ENCODE peak calls at places on chromosomes 7 and 10, in four cellular contexts. J is A549, H is endothelial cell of umbilical vein, O is HepG2. R is an unnamed sample.

GRCh38 chr7:153457796-153458195 is 594.4 kb upstream of the DPP6 start:
- DNase-seq in J (no peak), H (no peak), O (no peak), R (no peak)

GRCh38 chr10:100103581-100103980 is 21.9 kb upstream of the CPN1 start:
- DNase-seq in J (no peak), H (no peak), O (no peak), R (no peak)

GRCh38 chr10:77391605-77392235 is 245.9 kb downstream of the KCNMA1 start:
- DNase-seq in J (peak), H (peak), O (peak), R (peak)

GRCh38 chr10:3502606-3503005 is 282.4 kb downstream of the KLF6 start:
- DNase-seq in J (peak), H (no peak), O (no peak), R (no peak)

GRCh38 chr7:140294454-140294853 is 103.9 kb downstream of the SLC37A3 start:
- DNase-seq in J (no peak), H (no peak), O (no peak), R (peak)

GRCh38 chr7:98831641-98832221 is 38.1 kb downstream of the TMEM130 start:
- DNase-seq in J (peak), H (peak), O (peak), R (peak)

GRCh38 chr7:28297821-28298439 is 114.4 kb upstream of the CREB5 start:
- DNase-seq in J (no peak), H (no peak), O (no peak), R (no peak)

GRCh38 chr10:21495686-21496284 is 29.7 kb downstream of the SKIDA1 start:
- DNase-seq in J (peak), H (peak), O (peak), R (peak)

GRCh38 chr7:81503771-81504170 is 266.1 kb downstream of the HGF start:
- DNase-seq in J (no peak), H (no peak), O (no peak), R (no peak)

GRCh38 chr7:81499262-81500116 is 270.4 kb downstream of the HGF start:
- DNase-seq in J (peak), H (peak), O (peak), R (peak)

GRCh38 chr7:81503321-81503720 is 266.5 kb downstream of the HGF start:
- DNase-seq in J (no peak), H (no peak), O (no peak), R (no peak)

GRCh38 chr7:81500631-81501030 is 269.2 kb downstream of the HGF start:
- DNase-seq in J (no peak), H (no peak), O (no peak), R (no peak)

GRCh38 chr7:81501220-81501619 is 268.6 kb downstream of the HGF start:
- DNase-seq in J (peak), H (peak), O (no peak), R (peak)
- TF ChIP-seq CTCF in J (peak), H (no peak), O (no peak), R (peak)

GRCh38 chr7:17365776-17366175 is 67.3 kb downstream of the AHR start:
- DNase-seq in J (no peak), H (no peak), O (no peak), R (no peak)

GRCh38 chr7:17370901-17371550 is 72.6 kb downstream of the AHR start:
- DNase-seq in J (peak), H (peak), O (no peak), R (peak)

GRCh38 chr7:17369686-17370426 is 71.4 kb downstream of the AHR start:
- DNase-seq in J (peak), H (no peak), O (peak), R (peak)

GRCh38 chr7:17368856-17369520 is 70.5 kb downstream of the AHR start:
- DNase-seq in J (no peak), H (no peak), O (no peak), R (peak)

DNA sequence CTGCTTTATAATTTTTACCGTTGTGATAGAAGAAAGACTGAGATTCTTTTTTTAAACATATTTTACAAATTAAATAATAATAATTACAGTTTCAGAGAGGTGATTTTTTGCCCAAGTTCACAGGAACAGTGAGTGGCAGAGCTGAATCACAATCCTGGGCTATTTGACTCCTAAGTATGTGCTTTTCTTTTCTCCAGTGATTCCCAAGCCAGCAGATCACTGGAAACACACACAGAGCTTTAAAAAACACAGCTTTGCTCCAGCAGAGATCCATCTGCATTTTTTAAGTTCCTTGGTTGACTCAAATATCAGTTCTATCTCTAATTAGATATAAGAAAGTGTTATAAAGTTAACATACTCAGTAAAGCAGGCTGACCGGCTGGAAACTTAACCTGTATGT is 69.0 kb downstream of the AHR start:
- DNase-seq in J (no peak), H (no peak), O (no peak), R (no peak)
- H3K4me3 ChIP-seq in J (no peak), H (no peak), O (no peak), R (no peak)

DNA sequence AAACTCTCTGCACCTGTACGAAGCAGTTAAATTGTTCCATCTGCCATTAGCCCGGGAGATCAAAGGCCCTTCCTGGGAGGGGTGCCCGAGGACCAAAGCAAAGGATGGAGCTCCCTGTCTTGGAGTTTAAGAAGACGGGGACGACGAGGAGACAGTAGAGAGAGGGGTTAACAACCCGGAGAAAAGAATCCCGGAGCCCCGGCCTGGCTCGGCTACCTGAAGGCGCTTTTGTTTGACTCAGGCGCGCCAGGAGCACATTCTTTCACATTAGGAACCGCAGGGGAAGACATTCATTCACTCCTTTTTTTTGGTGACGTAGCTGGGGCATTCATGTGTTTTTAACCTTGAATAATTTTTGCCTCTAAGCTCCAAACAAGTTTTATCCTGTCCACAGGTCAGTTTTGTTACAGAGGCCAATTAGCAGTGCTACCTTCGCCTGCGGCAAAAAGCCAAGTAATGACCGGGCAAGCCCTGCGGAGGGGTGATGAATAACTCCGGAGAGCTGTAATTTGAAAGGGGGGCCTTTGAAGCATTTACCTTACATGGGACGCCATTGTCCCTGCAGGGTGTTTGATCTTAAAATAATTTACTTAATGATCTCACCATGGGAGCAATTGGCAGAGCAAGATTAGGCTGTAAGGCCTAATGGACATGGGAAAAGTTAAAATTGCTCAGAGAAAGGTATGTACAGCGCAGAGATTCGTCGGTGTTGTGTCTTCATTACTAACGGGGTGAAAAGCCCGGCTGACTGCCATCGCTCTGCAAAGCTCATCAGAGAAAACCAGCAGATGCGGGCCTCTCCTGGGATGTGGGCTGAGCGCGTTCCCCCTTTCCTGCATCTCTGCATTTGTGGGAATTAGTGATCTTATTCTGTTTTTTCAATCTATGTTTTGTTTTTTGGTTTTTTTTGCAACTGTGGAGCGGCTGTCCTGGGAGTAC is 257.9 kb upstream of the SP4 start:
- DNase-seq in J (no peak), H (no peak), O (no peak), R (no peak)
- TF ChIP-seq MYC in J (no peak), H (no peak), O (no peak), R (no peak)

DNA sequence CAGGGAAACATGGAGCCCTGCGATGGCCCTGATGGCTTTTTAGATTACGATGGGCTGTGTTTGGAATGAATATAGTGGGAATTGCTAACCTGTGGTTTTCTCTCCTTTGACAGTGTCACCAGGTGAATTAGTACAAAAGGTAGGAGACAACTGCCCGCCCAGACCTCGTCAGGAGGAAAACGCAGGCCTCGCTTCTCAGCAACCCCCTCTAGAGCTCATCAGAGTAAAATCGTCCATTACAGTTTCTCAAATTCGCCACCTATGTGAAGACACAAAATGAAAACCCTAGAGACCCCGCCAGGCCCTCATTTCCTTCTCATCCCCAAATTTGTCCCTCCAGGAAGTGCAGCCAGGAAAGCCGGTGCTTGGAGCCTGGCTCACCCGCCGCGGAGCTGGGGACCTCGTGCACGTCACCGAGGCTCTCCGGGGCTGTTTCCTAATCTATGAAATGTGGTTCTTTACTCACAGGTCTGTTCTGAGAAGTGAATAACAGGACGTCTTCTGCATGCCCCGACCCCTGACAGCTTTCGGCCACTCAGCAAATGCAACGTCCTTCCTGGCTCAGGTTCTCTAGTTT is 143.7 kb downstream of the VIPR2 start:
- DNase-seq in J (no peak), H (no peak), O (no peak), R (no peak)
- TF ChIP-seq CTCF in J (no peak), H (no peak), O (peak), R (no peak)

DNA sequence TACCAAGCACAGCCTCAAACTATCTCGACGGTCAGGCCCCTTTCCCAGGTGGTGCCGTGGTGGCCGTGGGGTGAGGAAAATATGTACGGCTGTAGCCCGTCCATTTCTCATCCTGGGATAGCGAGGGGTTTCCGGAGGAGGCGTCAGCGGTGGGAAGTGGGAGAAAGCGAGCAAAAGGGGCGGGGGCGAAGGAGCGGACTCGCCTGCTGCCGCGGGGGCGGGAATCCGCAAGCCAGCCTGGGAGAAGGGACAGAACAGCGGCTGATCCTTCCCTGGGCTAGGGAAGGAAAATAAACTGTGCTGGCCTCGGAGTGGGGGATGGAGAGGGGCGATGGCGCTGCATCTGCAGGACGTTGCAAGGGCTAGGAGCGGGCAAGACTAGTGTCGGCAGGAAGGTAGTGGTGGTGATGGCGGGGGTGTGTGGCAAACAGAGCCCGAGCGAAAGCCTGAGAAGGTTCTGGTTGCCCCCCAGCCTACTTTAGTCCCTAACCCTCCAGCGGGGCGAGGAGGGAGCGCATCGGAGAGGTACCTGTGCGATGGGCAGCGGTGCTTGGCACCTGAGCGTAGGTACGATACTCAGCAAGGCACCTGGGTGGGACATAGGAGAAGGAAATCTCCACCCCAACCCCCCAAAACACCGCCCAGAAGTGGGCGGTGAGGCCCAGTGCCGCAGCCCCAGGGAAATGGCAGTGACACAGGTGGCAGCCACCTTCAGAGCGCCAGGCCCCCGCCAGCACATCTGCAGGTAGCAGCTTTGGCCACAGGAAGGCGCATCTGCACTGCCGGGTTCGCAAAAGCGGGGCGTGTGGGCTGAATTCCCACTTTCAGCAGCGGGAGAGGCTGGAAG is 49.9 kb upstream of the STEAP1B start:
- DNase-seq in J (peak), H (peak), O (peak), R (no peak)
- H3K4me3 ChIP-seq in J (peak), H (peak), O (no peak), R (no peak)

DNA sequence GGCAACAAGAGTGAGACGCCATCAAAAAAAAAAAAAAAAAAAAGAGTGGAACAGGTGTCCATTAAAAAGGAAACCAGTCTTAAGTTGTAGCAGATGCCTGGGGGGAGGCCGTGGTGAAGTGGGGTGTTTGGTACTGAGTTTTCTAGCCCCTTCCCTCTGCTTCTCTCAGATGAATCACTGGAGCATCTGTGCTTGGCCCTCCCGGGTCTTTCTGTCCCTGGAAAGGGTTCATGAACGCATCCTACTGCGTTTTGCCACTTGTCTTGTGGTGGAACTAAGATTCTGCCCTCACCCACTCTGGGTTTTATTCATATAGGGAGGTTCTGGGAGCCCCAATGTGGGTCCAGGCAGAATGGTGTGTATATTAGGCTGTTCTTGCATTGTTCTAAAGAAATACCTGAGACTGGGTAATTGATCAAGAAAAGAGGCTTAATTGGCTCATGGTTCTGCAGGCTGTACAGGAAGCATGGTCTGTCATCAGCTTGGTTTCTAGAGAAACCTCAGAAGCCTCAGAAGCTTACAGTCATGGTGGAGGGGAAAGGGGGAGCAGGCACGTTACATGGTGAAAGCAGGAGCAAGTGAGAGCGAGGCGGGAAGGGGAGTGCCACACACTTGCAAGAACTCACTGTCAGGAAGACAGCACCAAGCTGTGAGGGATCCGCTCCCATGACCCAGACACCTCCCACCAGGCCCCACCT is 63.5 kb downstream of the CAMK1D start:
- DNase-seq in J (no peak), H (no peak), O (no peak), R (no peak)
- TF ChIP-seq MYC in J (no peak), H (no peak), O (no peak), R (no peak)

GRCh38 chr10:19817251-19818046 is 1.2 kb downstream of the PLXDC2 start:
- DNase-seq in J (no peak), H (no peak), O (no peak), R (no peak)
- TF ChIP-seq CTCF in J (no peak), H (no peak), O (no peak), R (no peak)

DNA sequence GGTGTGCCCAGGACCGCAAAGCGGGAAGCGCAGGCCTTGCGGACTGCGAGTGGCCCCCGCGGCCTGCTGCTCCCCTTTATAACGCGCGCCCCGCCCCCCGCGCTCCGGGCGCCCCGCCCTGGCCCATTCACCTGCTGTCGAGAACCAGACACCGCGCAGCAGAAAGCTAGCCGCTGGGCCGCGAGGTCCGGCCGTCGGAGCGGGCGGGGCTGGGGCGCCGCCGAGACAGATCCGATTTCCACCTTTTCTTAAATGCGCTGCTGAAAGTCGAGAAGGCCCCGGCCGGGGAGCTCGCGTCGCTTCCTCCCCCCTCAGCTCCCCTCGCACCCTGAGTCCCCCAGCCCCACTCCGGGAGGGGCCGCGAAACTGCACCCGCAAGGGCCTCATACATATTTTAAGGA is 170.3 kb downstream of the NRF1 start:
- DNase-seq in J (no peak), H (no peak), O (no peak), R (no peak)
- H3K4me3 ChIP-seq in J (no peak), H (no peak), O (peak), R (no peak)

R was measured in NB4.